ENCODE peak calls at places on chromosomes 12 and 14, in eight cellular contexts. One of them, this sample, is unnamed.
A peak's percentile ranks its signal among the peaks of the same experiment; 100 is the strongest.

GRCh38 chr12:113700943-113701342 is 229.3 kb upstream of the LHX5 start:
- DNase-seq in CD8-positive, alpha-beta T cell: no peak
- DNase-seq in HCT116: no peak
- DNase-seq in prostate gland: no peak
- DNase-seq in GM12878: no peak
- DNase-seq in A673: no peak
- DNase-seq in H9: peak; percentile 82
- DNase-seq in RWPE1: no peak
- DNase-seq in this sample: no peak

GRCh38 chr12:105559292-105559691 is 228.8 kb downstream of the C12orf75 start:
- DNase-seq in CD8-positive, alpha-beta T cell: no peak
- DNase-seq in HCT116: no peak
- DNase-seq in prostate gland: no peak
- DNase-seq in GM12878: no peak
- DNase-seq in A673: no peak
- DNase-seq in H9: no peak
- DNase-seq in RWPE1: no peak
- DNase-seq in this sample: no peak

GRCh38 chr14:92945959-92946846 is 23.3 kb downstream of the CHGA start:
- DNase-seq in CD8-positive, alpha-beta T cell: no peak
- DNase-seq in HCT116: peak; percentile 51
- DNase-seq in prostate gland: peak; percentile 63
- DNase-seq in GM12878: no peak
- DNase-seq in A673: no peak
- DNase-seq in H9: no peak
- DNase-seq in RWPE1: peak; percentile 65
- DNase-seq in this sample: peak; percentile 46

GRCh38 chr12:10363922-10364838 is 25.7 kb downstream of the KLRK1 start:
- DNase-seq in CD8-positive, alpha-beta T cell: peak; percentile 29
- DNase-seq in HCT116: no peak
- DNase-seq in prostate gland: peak; percentile 50
- DNase-seq in GM12878: peak; percentile 84
- DNase-seq in A673: peak; percentile 48
- DNase-seq in H9: no peak
- DNase-seq in RWPE1: peak; percentile 47
- DNase-seq in this sample: no peak

GRCh38 chr14:101194356-101195308 is 291.1 kb upstream of the RTL1 start:
- DNase-seq in CD8-positive, alpha-beta T cell: no peak
- DNase-seq in HCT116: no peak
- DNase-seq in prostate gland: no peak
- DNase-seq in GM12878: no peak
- DNase-seq in A673: no peak
- DNase-seq in H9: peak; percentile 35
- DNase-seq in RWPE1: no peak
- DNase-seq in this sample: no peak

GRCh38 chr14:28952707-28953106 is 186.1 kb downstream of the FOXG1 start:
- DNase-seq in CD8-positive, alpha-beta T cell: no peak
- DNase-seq in HCT116: no peak
- DNase-seq in prostate gland: peak; percentile 5
- DNase-seq in GM12878: no peak
- DNase-seq in A673: no peak
- DNase-seq in H9: no peak
- DNase-seq in RWPE1: no peak
- DNase-seq in this sample: no peak

GRCh38 chr12:10607885-10608458 is 5.4 kb downstream of the MAGOHB start:
- DNase-seq in CD8-positive, alpha-beta T cell: peak; percentile 8
- DNase-seq in HCT116: no peak
- DNase-seq in prostate gland: no peak
- DNase-seq in GM12878: no peak
- DNase-seq in A673: peak; percentile 19
- DNase-seq in H9: no peak
- DNase-seq in RWPE1: peak; percentile 13
- DNase-seq in this sample: no peak

GRCh38 chr14:68174446-68174845 is 354.9 kb downstream of the RAD51B start:
- DNase-seq in CD8-positive, alpha-beta T cell: no peak
- DNase-seq in HCT116: no peak
- DNase-seq in prostate gland: no peak
- DNase-seq in GM12878: no peak
- DNase-seq in A673: no peak
- DNase-seq in H9: no peak
- DNase-seq in RWPE1: no peak
- DNase-seq in this sample: no peak

GRCh38 chr14:72510566-72510965 is 383.3 kb downstream of the DPF3 start:
- DNase-seq in CD8-positive, alpha-beta T cell: no peak
- DNase-seq in HCT116: no peak
- DNase-seq in prostate gland: no peak
- DNase-seq in GM12878: no peak
- DNase-seq in A673: no peak
- DNase-seq in H9: no peak
- DNase-seq in RWPE1: no peak
- DNase-seq in this sample: no peak

GRCh38 chr14:89187501-89187900 is 229.5 kb downstream of the FOXN3 start:
- DNase-seq in CD8-positive, alpha-beta T cell: no peak
- DNase-seq in HCT116: no peak
- DNase-seq in prostate gland: no peak
- DNase-seq in GM12878: no peak
- DNase-seq in A673: no peak
- DNase-seq in H9: no peak
- DNase-seq in RWPE1: no peak
- DNase-seq in this sample: no peak

GRCh38 chr12:115660211-115660805 is 617.2 kb downstream of the MED13L start:
- DNase-seq in CD8-positive, alpha-beta T cell: no peak
- DNase-seq in HCT116: no peak
- DNase-seq in prostate gland: no peak
- DNase-seq in GM12878: no peak
- DNase-seq in A673: no peak
- DNase-seq in H9: no peak
- DNase-seq in RWPE1: peak; percentile 18
- DNase-seq in this sample: no peak

GRCh38 chr14:70660967-70661871 is 19.5 kb downstream of the TTC9 start:
- DNase-seq in CD8-positive, alpha-beta T cell: peak; percentile 62
- DNase-seq in HCT116: no peak
- DNase-seq in prostate gland: peak; percentile 64
- DNase-seq in GM12878: peak; percentile 57
- DNase-seq in A673: peak; percentile 27
- DNase-seq in H9: no peak
- DNase-seq in RWPE1: no peak
- DNase-seq in this sample: no peak

GRCh38 chr14:105023791-105024480 is 3.1 kb upstream of the CDCA4 start:
- DNase-seq in CD8-positive, alpha-beta T cell: no peak
- DNase-seq in HCT116: peak; percentile 18
- DNase-seq in prostate gland: no peak
- DNase-seq in GM12878: no peak
- DNase-seq in A673: no peak
- DNase-seq in H9: no peak
- DNase-seq in RWPE1: peak; percentile 57
- DNase-seq in this sample: no peak
- H3K27ac ChIP-seq in CD8-positive, alpha-beta T cell: no peak overlapping the region
- H3K27ac ChIP-seq in HCT116: peak overlapping the region; percentile 31
- H3K27ac ChIP-seq in prostate gland: no peak overlapping the region
- H3K27ac ChIP-seq in GM12878: peak overlapping the region; percentile 84
- H3K27ac ChIP-seq in A673: no peak overlapping the region
- H3K27ac ChIP-seq in H9: no peak overlapping the region
- H3K27ac ChIP-seq in RWPE1: peak overlapping the region; percentile 99
- H3K27ac ChIP-seq in this sample: peak overlapping the region; percentile 99

GRCh38 chr12:18798445-18799139 is 60.7 kb downstream of the CAPZA3 start:
- DNase-seq in CD8-positive, alpha-beta T cell: no peak
- DNase-seq in HCT116: no peak
- DNase-seq in prostate gland: no peak
- DNase-seq in GM12878: no peak
- DNase-seq in A673: no peak
- DNase-seq in H9: no peak
- DNase-seq in RWPE1: no peak
- DNase-seq in this sample: no peak
- H3K27ac ChIP-seq in CD8-positive, alpha-beta T cell: no peak overlapping the region
- H3K27ac ChIP-seq in HCT116: no peak overlapping the region
- H3K27ac ChIP-seq in prostate gland: peak overlapping the region; percentile 40
- H3K27ac ChIP-seq in GM12878: no peak overlapping the region
- H3K27ac ChIP-seq in A673: no peak overlapping the region
- H3K27ac ChIP-seq in H9: no peak overlapping the region
- H3K27ac ChIP-seq in RWPE1: no peak overlapping the region
- H3K27ac ChIP-seq in this sample: no peak overlapping the region

DNA sequence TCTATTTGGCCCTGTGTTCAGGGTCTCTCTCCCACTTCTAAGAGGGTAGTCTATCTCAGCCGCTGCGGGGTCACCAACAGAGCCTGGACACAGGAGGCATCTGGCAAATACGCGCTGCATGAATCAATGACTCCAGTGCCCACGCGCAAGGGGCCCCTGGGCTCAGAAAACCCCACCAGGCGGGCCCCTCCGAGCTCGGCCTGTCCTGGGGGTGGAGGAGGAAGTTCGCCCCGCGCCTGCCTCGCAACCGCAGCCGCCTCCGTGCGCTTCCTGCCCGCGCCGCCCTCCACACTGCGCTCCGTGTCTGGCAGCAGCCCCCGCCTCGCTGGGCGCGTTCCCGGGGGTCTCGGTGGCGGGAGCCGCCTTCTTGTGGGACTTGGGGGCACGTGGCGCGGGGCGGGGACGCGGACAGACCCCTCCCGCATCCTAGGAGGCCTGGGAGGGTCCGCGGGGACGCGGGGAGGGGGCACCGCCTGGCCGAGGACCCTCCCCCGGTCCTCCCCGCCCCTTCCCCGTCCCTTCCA is 811 bp upstream of the FBRSL1 start:
- DNase-seq in CD8-positive, alpha-beta T cell: peak; percentile 63
- DNase-seq in HCT116: no peak
- DNase-seq in prostate gland: no peak
- DNase-seq in GM12878: no peak
- DNase-seq in A673: no peak
- DNase-seq in H9: no peak
- DNase-seq in RWPE1: no peak
- DNase-seq in this sample: no peak
- H3K27ac ChIP-seq in CD8-positive, alpha-beta T cell: peak overlapping the region; percentile 87
- H3K27ac ChIP-seq in HCT116: peak overlapping the region; percentile 42
- H3K27ac ChIP-seq in prostate gland: peak overlapping the region; percentile 57
- H3K27ac ChIP-seq in GM12878: peak overlapping the region; percentile 31
- H3K27ac ChIP-seq in A673: peak overlapping the region; percentile 65
- H3K27ac ChIP-seq in H9: no peak overlapping the region
- H3K27ac ChIP-seq in RWPE1: peak overlapping the region; percentile 54
- H3K27ac ChIP-seq in this sample: no peak overlapping the region

GRCh38 chr14:23895480-23895879 is 58.1 kb upstream of the DHRS4 start:
- DNase-seq in CD8-positive, alpha-beta T cell: no peak
- DNase-seq in HCT116: no peak
- DNase-seq in prostate gland: no peak
- DNase-seq in GM12878: no peak
- DNase-seq in A673: peak; percentile 14
- DNase-seq in H9: no peak
- DNase-seq in RWPE1: no peak
- DNase-seq in this sample: no peak

GRCh38 chr14:23899788-23900187 is 53.8 kb upstream of the DHRS4 start:
- DNase-seq in CD8-positive, alpha-beta T cell: no peak
- DNase-seq in HCT116: no peak
- DNase-seq in prostate gland: no peak
- DNase-seq in GM12878: no peak
- DNase-seq in A673: no peak
- DNase-seq in H9: no peak
- DNase-seq in RWPE1: no peak
- DNase-seq in this sample: no peak

DNA sequence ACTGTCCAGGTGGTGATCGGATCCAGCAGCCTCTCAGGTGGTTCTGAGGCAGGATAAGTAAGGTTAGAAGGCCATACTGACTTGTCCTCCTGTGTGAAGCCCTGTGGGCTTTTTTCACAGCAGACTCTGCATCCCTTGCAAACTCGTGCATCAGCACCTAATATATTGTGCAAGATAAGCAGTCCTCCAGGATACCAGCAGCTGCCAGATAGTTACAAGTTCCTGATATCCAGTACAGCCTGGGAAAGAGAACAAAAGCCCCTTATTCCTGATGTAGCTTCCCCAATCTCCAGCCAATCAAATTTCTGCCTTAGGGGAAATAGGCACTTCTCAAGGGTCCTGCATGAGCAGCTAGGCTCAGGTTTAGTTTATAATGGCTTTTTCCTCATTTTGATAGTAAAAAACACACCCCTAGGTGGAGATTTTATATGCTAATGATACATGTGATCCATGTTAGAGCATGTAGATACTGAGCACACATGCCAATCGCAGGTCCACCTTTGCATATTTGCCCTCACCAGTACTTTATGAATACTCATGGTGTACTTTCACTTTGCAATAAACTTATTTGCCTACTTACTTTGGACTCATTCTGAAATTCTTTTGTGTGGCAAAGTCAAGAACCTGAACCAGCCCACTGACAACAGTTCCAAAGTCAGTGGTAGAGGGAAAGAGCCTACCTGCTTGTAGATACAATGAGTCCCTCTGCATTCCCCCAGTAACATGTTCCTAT is 58.7 kb upstream of the DHRS4 start:
- DNase-seq in CD8-positive, alpha-beta T cell: no peak
- DNase-seq in HCT116: no peak
- DNase-seq in prostate gland: no peak
- DNase-seq in GM12878: no peak
- DNase-seq in A673: no peak
- DNase-seq in H9: no peak
- DNase-seq in RWPE1: no peak
- DNase-seq in this sample: no peak
- H3K27ac ChIP-seq in CD8-positive, alpha-beta T cell: no peak overlapping the region
- H3K27ac ChIP-seq in HCT116: no peak overlapping the region
- H3K27ac ChIP-seq in prostate gland: no peak overlapping the region
- H3K27ac ChIP-seq in GM12878: no peak overlapping the region
- H3K27ac ChIP-seq in A673: no peak overlapping the region
- H3K27ac ChIP-seq in H9: no peak overlapping the region
- H3K27ac ChIP-seq in RWPE1: no peak overlapping the region
- H3K27ac ChIP-seq in this sample: no peak overlapping the region